ENCODE peak calls at places on chromosomes 11 and 22, in six cellular contexts. V is endothelial cell, W is Calu3, X is mammary epithelial cell, F is HFF-Myc, U is AG10803. B is an unnamed sample.

GRCh38 chr11:27857588-27857987 is 157.3 kb upstream of the BDNF start:
- DNase-seq in X (no peak), W (no peak), U (no peak), F (no peak), V (no peak), B (no peak)

GRCh38 chr22:29152045-29152380 is 53.7 kb upstream of the EMID1 start:
- DNase-seq in U (no peak), X (no peak), F (no peak), W (no peak), V (peak), B (no peak)

GRCh38 chr11:112694813-112695212 is 266.4 kb upstream of the NCAM1 start:
- DNase-seq in U (no peak), X (peak), V (no peak), F (no peak), W (no peak), B (no peak)

GRCh38 chr11:96105197-96105895 is 181.4 kb upstream of the MTMR2 start:
- DNase-seq in X (peak), F (no peak), V (no peak), W (no peak), U (peak), B (no peak)

GRCh38 chr22:35446365-35446764 is 46.4 kb downstream of the MCM5 start:
- DNase-seq in V (no peak), U (peak), W (no peak), X (peak), F (peak), B (no peak)

GRCh38 chr11:124643605-124644425 is 21.2 kb downstream of the TBRG1 start:
- DNase-seq in U (peak), W (no peak), X (peak), F (no peak), V (no peak), B (no peak)

GRCh38 chr11:93845181-93846092 is 5.0 kb downstream of the VSTM5 start:
- DNase-seq in X (peak), W (no peak), U (no peak), F (no peak), V (no peak), B (no peak)

GRCh38 chr11:117570701-117571100 is 226.3 kb downstream of the DSCAML1 start:
- DNase-seq in V (no peak), F (no peak), W (no peak), U (no peak), X (no peak), B (no peak)

GRCh38 chr11:64235427-64236161 is 1.2 kb downstream of the VEGFB start:
- DNase-seq in X (no peak), F (no peak), U (no peak), V (no peak), W (no peak), B (no peak)

GRCh38 chr11:46529086-46529905 is 64.5 kb downstream of the AMBRA1 start:
- DNase-seq in W (peak), F (no peak), U (peak), V (peak), X (peak), B (peak)

GRCh38 chr22:28147401-28147800 is 228.3 kb upstream of the PITPNB start:
- DNase-seq in V (no peak), F (no peak), U (no peak), X (no peak), W (no peak), B (no peak)

GRCh38 chr22:46734830-46735453 is 3.1 kb downstream of the CERK start:
- DNase-seq in V (no peak), U (no peak), X (no peak), F (no peak), W (no peak), B (peak)

GRCh38 chr22:39496131-39496838 is 5.8 kb upstream of the MIEF1 start:
- DNase-seq in W (peak), U (peak), X (peak), V (peak), F (no peak), B (peak)

GRCh38 chr11:30760341-30760740 is 174.2 kb upstream of the MPPED2 start:
- DNase-seq in W (no peak), U (no peak), F (no peak), V (no peak), X (no peak), B (no peak)

GRCh38 chr11:88231894-88232482 is 56.7 kb upstream of the RAB38 start:
- DNase-seq in V (peak), F (peak), U (peak), X (peak), W (peak), B (peak)

DNA sequence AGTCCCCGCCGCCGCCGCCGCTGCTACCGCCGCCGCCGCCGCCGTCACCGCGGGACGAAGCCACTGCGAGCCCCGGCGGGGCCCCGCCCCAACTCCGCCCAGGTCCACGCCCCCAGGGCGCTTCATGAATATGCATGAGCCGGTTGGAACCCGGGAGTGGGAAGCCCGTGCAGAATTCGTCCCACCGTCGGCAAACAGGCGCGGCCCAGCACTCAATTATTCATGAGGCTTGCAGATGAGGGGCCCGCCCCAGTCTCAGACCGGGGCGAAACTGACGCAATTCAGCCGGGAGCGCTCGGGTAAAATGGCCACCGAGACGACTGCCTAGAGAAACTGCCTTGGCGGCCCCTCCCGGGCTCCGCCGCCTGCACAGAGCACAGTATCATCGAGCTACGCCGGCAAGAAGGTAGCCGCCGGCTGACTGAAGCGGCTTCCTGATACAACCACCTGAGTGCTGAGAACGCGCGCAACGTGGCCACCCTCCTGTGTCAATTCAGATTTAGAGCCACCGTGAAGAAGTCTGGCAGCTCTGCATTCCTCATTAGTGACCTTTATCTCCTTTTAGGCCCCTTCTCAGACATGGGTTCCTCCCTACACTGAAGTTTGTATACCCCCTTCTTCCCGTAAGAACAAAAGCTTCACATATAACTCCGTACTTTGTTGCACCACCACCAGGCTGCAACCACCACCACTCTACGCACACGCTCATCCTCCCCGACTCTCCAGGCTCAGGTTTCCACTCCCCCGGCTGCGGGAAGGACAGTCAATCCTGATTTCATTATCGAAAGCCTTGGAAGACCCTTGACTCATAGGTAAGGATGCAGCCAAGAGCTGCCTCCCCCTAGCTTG is at the start of gene TNKS1BP1:
- DNase-seq in V (peak), X (peak), U (peak), W (peak), F (peak), B (peak)
- TF ChIP-seq CTCF in V (no peak), X (no peak), U (peak), W (no peak), F (no peak), B (no peak)

GRCh38 chr11:44566559-44566949 is 1.1 kb downstream of the CD82 start:
- DNase-seq in W (no peak), V (no peak), F (no peak), X (no peak), U (no peak), B (peak)

GRCh38 chr11:44564198-44564597 is 1.3 kb upstream of the CD82 start:
- DNase-seq in F (no peak), V (no peak), W (no peak), U (no peak), X (peak), B (peak)

GRCh38 chr11:44565746-44566558 is 489 bp downstream of the CD82 start:
- DNase-seq in F (no peak), W (no peak), U (no peak), V (no peak), X (no peak), B (peak)

GRCh38 chr11:44564653-44565007 is 833 bp upstream of the CD82 start:
- DNase-seq in V (no peak), U (peak), X (peak), W (peak), F (no peak), B (no peak)

DNA sequence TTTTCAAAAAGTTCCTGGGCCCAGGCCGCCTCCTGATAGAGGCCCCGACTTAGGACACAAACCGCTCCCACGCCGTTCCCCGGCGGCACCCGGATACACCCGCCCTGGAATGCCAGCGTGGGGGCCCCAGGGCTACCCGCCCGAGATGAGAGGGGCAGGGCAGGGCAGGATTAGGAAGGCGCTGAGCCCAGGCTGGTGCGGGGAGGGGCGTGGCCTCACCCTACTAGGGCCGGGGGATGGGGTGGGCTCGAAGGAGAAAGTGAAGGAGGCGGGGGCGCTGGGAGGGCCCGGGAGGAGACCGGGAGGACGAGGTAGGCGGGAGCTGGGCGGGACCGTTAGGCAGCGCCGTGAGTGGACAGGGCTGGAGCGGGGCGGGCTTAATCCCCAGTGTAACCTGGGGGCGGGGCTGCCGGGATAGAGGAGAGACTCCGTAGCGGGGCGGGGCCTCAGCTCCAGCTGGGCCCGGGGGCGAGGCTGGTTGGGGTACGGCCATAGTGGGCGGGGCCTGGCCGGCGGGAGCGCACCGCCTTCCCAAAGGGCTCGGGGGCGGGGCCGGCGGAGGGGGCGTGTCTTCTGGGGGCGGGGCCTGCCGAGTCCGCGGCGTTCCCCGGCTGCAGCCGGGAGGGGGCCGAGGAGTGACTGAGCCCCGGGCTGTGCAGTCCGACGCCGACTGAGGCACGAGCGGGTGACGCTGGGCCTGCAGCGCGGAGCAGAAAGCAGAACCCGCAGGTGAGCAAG is at the start of gene CD82:
- DNase-seq in X (peak), V (peak), F (peak), U (peak), W (peak), B (peak)
- TF ChIP-seq CTCF in X (no peak), V (peak), F (no peak), U (peak), W (no peak), B (peak)

GRCh38 chr22:30636226-30637077 is 871 bp downstream of the SLC35E4 start:
- DNase-seq in F (no peak), W (peak), X (peak), U (peak), V (peak), B (peak)
- TF ChIP-seq CTCF in F (no peak), W (peak), X (no peak), U (peak), V (no peak), B (no peak)

GRCh38 chr22:42111798-42112197 is 18.8 kb downstream of the CYP2D6 start:
- DNase-seq in V (no peak), W (no peak), F (no peak), X (no peak), U (no peak), B (no peak)
- TF ChIP-seq CTCF in V (no peak), W (no peak), F (peak), X (no peak), U (no peak), B (no peak)

GRCh38 chr11:47848636-47849155 is 546 bp upstream of the NUP160 start:
- DNase-seq in F (no peak), W (no peak), U (no peak), V (no peak), X (no peak), B (no peak)
- TF ChIP-seq CTCF in F (no peak), W (no peak), U (no peak), V (no peak), X (no peak), B (no peak)

DNA sequence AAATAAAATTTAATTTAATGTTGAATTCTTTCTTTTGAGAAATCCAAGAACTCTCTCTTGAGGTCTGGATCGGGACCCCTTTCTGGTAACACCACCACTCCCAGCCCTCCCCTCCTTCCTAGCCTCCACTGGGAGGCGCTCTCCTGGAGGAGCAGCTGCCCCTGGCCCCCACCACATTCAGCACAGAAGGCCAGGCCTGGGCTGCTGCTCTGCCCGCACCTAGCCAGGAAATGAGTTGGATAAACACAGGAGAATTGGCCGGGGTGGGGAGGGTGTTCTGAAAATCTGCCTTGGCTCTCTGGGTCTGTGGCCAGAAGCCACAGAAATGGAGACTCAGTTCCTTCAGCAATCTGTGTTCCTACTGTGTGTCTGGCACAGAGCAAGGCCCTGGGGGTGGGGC is 31.2 kb downstream of the C22orf42 start:
- DNase-seq in W (no peak), U (no peak), F (no peak), X (no peak), V (peak), B (no peak)
- TF ChIP-seq CTCF in W (no peak), U (no peak), F (peak), X (no peak), V (peak), B (no peak)

DNA sequence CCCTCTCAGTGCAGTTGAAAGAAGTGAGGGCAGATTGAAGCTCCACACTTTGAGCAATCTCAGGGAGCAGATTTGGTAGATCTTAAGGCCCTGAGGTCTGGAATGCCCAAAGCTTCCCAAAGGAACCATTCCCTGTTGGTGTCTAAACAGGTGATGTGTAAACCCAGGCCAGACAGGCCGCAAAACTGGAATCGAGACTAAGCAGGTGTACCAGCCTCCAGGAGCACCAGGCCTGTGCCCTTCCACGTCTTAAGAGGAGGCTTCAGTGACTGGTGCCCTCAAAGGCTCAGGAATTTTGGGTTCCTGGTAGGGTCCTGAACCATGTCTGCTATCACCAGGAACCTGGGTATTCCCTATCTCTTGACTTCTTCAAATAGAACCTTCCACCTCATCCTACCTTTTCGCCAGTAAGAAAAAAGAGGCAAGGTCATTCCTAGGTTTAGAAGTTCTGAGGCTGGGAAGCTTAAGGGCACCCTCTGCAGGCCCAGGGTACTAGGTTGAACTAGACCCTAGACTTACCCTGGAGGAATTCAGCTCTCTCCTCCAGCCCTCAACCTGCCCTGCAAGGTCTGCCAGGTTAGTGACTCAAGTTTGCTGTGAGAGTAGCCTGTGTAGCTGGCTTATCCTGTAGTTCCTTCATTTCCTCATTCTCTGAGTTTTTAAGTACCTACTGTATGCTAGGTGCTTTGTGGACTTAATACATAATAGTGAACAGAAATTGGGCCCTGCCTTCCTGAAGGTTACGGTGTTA is 100.0 kb upstream of the NNMT start:
- DNase-seq in V (no peak), U (no peak), F (no peak), X (peak), W (peak), B (no peak)
- TF ChIP-seq CTCF in V (no peak), U (peak), F (no peak), X (no peak), W (no peak), B (no peak)

GRCh38 chr11:69101100-69101791 is 52.5 kb downstream of the TPCN2 start:
- DNase-seq in U (peak), X (peak), V (peak), W (peak), F (no peak), B (peak)

GRCh38 chr11:69102161-69102695 is 53.5 kb downstream of the TPCN2 start:
- DNase-seq in W (no peak), F (no peak), X (no peak), V (no peak), U (no peak), B (no peak)

GRCh38 chr11:69100454-69101099 is 51.8 kb downstream of the TPCN2 start:
- DNase-seq in W (no peak), V (no peak), F (no peak), U (no peak), X (no peak), B (no peak)

GRCh38 chr11:69102732-69103615 is 52.8 kb upstream of the SMIM38 start:
- DNase-seq in V (no peak), F (no peak), W (peak), U (no peak), X (no peak), B (no peak)

DNA sequence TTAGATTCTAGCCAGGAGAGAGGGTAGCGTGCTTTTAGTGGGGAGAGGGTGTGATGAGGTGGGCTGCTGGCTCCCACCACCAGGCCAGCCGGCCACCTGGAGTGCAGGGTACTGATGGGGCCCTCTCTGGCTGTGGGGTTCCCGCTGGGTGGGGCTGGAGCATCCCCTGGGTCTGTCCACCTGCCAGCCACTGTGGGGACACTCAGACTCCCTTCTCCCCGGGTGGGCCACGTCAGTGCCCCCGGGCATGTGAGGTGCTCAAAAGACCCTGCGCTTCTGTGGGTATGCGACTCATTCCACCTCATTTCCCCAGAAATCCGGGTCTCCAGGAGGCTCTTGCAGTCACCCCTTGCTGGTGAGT is 53.0 kb downstream of the TPCN2 start:
- DNase-seq in V (no peak), U (no peak), X (no peak), W (no peak), F (no peak), B (no peak)
- TF ChIP-seq CTCF in V (no peak), U (no peak), X (no peak), W (no peak), F (no peak), B (no peak)

GRCh38 chr11:128194226-128194625 is 393.1 kb downstream of the ETS1 start:
- DNase-seq in F (no peak), V (no peak), X (no peak), W (no peak), U (peak), B (no peak)

GRCh38 chr11:128195057-128195751 is 392.2 kb downstream of the ETS1 start:
- DNase-seq in X (no peak), U (peak), W (no peak), V (no peak), F (no peak), B (peak)

GRCh38 chr11:128195756-128196155 is 391.6 kb downstream of the ETS1 start:
- DNase-seq in U (no peak), W (no peak), V (no peak), X (no peak), F (no peak), B (no peak)

GRCh38 chr11:128196235-128196634 is 391.1 kb downstream of the ETS1 start:
- DNase-seq in F (no peak), U (peak), X (no peak), W (no peak), V (no peak), B (no peak)

GRCh38 chr11:128193633-128194032 is 393.7 kb downstream of the ETS1 start:
- DNase-seq in U (no peak), W (no peak), F (no peak), V (no peak), X (no peak), B (no peak)
- TF ChIP-seq CTCF in U (no peak), W (no peak), F (no peak), V (no peak), X (no peak), B (no peak)

GRCh38 chr22:22141031-22141430 is 103.6 kb upstream of the VPREB1 start:
- DNase-seq in V (no peak), W (no peak), X (no peak), U (no peak), F (no peak), B (no peak)

GRCh38 chr22:22143448-22143847 is 101.1 kb upstream of the VPREB1 start:
- DNase-seq in X (no peak), F (no peak), V (no peak), W (no peak), U (no peak), B (no peak)

GRCh38 chr22:22148905-22149304 is 95.7 kb upstream of the VPREB1 start:
- DNase-seq in F (no peak), W (no peak), X (no peak), V (no peak), U (no peak), B (no peak)

GRCh38 chr22:22141771-22142591 is 102.6 kb upstream of the VPREB1 start:
- DNase-seq in V (no peak), F (no peak), U (no peak), W (no peak), X (no peak), B (no peak)

DNA sequence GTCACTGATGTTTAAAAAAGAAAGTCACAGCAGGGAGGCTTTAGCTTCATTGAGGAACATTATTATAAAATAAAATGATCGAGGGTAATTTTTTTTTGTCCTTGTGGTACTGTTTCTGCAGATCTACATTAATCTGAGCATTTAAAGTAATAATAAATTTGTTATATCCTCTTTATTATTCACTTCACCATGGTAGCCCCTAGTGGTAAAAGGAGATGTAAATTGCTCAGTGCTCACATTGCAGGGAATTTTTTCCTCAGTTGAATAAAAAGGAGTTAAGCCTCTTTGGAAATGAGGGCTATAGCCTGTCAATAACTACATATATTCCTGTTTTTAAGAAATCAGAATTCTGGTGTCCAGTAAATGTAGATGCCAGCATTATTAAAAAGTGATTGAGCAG is 99.7 kb upstream of the VPREB1 start:
- DNase-seq in F (no peak), U (no peak), W (no peak), V (no peak), X (no peak), B (no peak)
- TF ChIP-seq CTCF in F (no peak), U (no peak), W (peak), V (peak), X (peak), B (no peak)